ENCODE peak calls at places on chromosome 15, in five cellular contexts. A is pulmonary artery endothelial cell; D is activated naive CD8-positive, alpha-beta T cell treated with anti-CD3 and anti-CD28 coated beads, Interleukin-2, amount 50 U/mL, for 24 hours; R is GM20000; E is CD4-positive, alpha-beta T cell. N is an unnamed sample.

GRCh38 chr15:69014454-69014853 is at the start of gene NOX5:
- DNase-seq in R (no peak), D (no peak), E (no peak), A (no peak), N (no peak)

GRCh38 chr15:42282344-42282743 is 9.1 kb upstream of the TMEM87A start:
- DNase-seq in D (no peak), A (no peak), E (no peak), R (no peak), N (no peak)

GRCh38 chr15:26665950-26666921 is 106.6 kb downstream of the GABRB3 start:
- DNase-seq in E (no peak), D (no peak), R (no peak), A (no peak), N (no peak)

GRCh38 chr15:44836094-44836493 is 99.8 kb downstream of the TRIM69 start:
- DNase-seq in D (no peak), A (no peak), R (no peak), E (no peak), N (no peak)

GRCh38 chr15:40234783-40235182 is 4.1 kb upstream of the PAK6 start:
- DNase-seq in E (no peak), A (no peak), D (no peak), R (no peak), N (no peak)

GRCh38 chr15:80418892-80419537 is 14.8 kb downstream of the ARNT2 start:
- DNase-seq in R (no peak), A (no peak), E (no peak), D (peak; percentile 4), N (no peak)

GRCh38 chr15:70854669-70854976 is 666 bp upstream of the LARP6 start:
- DNase-seq in R (no peak), D (no peak), E (no peak), A (no peak), N (no peak)

GRCh38 chr15:58038426-58039106 is 26.9 kb downstream of the ALDH1A2 start:
- DNase-seq in E (no peak), R (no peak), D (no peak), A (no peak), N (no peak)

GRCh38 chr15:60787737-60788513 is 309.0 kb upstream of the ICE2 start:
- DNase-seq in A (no peak), D (peak; percentile 40), R (no peak), E (peak; percentile 52), N (no peak)

GRCh38 chr15:26158176-26158575 is 295.0 kb upstream of the ATP10A start:
- DNase-seq in E (no peak), R (no peak), D (no peak), A (no peak), N (no peak)

GRCh38 chr15:74312445-74313007 is 54.9 kb downstream of the CYP11A1 start:
- DNase-seq in R (no peak), E (no peak), D (no peak), A (no peak), N (no peak)

GRCh38 chr15:65423977-65424679 is 1.4 kb upstream of the IGDCC4 start:
- DNase-seq in A (no peak), D (no peak), E (no peak), R (no peak), N (no peak)

GRCh38 chr15:43463542-43463941 is 29.4 kb downstream of the TP53BP1 start:
- DNase-seq in A (no peak), R (no peak), E (no peak), D (no peak), N (no peak)

GRCh38 chr15:75198560-75199346 is 2.9 kb upstream of the C15orf39 start:
- DNase-seq in D (peak; percentile 22), A (no peak), E (no peak), R (peak; percentile 76), N (no peak)

GRCh38 chr15:87777054-87777498 is 479.5 kb downstream of the NTRK3 start:
- DNase-seq in R (no peak), E (no peak), D (no peak), A (no peak), N (no peak)

GRCh38 chr15:99098426-99098825 is 6.5 kb upstream of the SYNM start:
- DNase-seq in A (no peak), R (no peak), E (no peak), D (no peak), N (no peak)

GRCh38 chr15:37134699-37135131 is 34.4 kb upstream of the MEIS2 start:
- DNase-seq in R (no peak), D (no peak), A (no peak), E (no peak), N (no peak)

GRCh38 chr15:32637704-32638103 is 3.8 kb upstream of the SCG5 start:
- DNase-seq in R (no peak), A (no peak), D (no peak), E (no peak), N (no peak)

GRCh38 chr15:26126070-26126469 is 262.9 kb upstream of the ATP10A start:
- DNase-seq in E (no peak), A (no peak), D (no peak), R (no peak), N (no peak)

GRCh38 chr15:34708422-34708821 is 46.4 kb downstream of the GJD2 start:
- DNase-seq in D (no peak), E (no peak), A (no peak), R (peak; percentile 33), N (no peak)

GRCh38 chr15:73753250-73754130 is at the start of gene INSYN1:
- DNase-seq in R (no peak), A (no peak), E (no peak), D (no peak), N (no peak)

GRCh38 chr15:52362497-52362896 is 66.9 kb upstream of the MYO5C start:
- DNase-seq in R (no peak), E (no peak), D (no peak), A (peak; percentile 35), N (no peak)

GRCh38 chr15:32908921-32909320 is 191.1 kb downstream of the GREM1 start:
- DNase-seq in A (no peak), E (no peak), D (no peak), R (no peak), N (no peak)

GRCh38 chr15:91995146-91995545 is 141.6 kb downstream of the SLCO3A1 start:
- DNase-seq in R (no peak), E (no peak), D (no peak), A (no peak), N (no peak)

GRCh38 chr15:31159837-31160236 is 58.3 kb upstream of the TRPM1 start:
- DNase-seq in D (no peak), R (no peak), E (no peak), A (no peak), N (no peak)